ENCODE peak calls at places on chromosomes 7 and 10, in seven cellular contexts. One of them, this sample, is unnamed.

GRCh38 chr7:94170836-94171235 is 166.7 kb upstream of the BET1 start:
- DNase-seq in activated CD8-positive, alpha-beta T cell treated with anti-CD3 and anti-CD28 coated beads for 36 hours: no peak
- DNase-seq in tibial artery: no peak
- DNase-seq in omental fat pad: no peak
- DNase-seq in BJ: no peak
- DNase-seq in PC-3: no peak
- DNase-seq in GM20000: peak
- DNase-seq in this sample: no peak

GRCh38 chr7:9071160-9071762 is 637.9 kb downstream of the NXPH1 start:
- DNase-seq in activated CD8-positive, alpha-beta T cell treated with anti-CD3 and anti-CD28 coated beads for 36 hours: no peak
- DNase-seq in tibial artery: no peak
- DNase-seq in omental fat pad: no peak
- DNase-seq in BJ: no peak
- DNase-seq in PC-3: no peak
- DNase-seq in GM20000: no peak
- DNase-seq in this sample: no peak

GRCh38 chr7:36806897-36807296 is 82.6 kb upstream of the AOAH start:
- DNase-seq in activated CD8-positive, alpha-beta T cell treated with anti-CD3 and anti-CD28 coated beads for 36 hours: no peak
- DNase-seq in tibial artery: no peak
- DNase-seq in omental fat pad: no peak
- DNase-seq in BJ: no peak
- DNase-seq in PC-3: no peak
- DNase-seq in GM20000: no peak
- DNase-seq in this sample: no peak

GRCh38 chr7:117479480-117480224 is at the start of gene CFTR:
- DNase-seq in activated CD8-positive, alpha-beta T cell treated with anti-CD3 and anti-CD28 coated beads for 36 hours: no peak
- DNase-seq in tibial artery: peak
- DNase-seq in omental fat pad: peak
- DNase-seq in BJ: no peak
- DNase-seq in PC-3: no peak
- DNase-seq in GM20000: no peak
- DNase-seq in this sample: no peak

GRCh38 chr7:36015733-36016132 is 137.3 kb upstream of the EEPD1 start:
- DNase-seq in activated CD8-positive, alpha-beta T cell treated with anti-CD3 and anti-CD28 coated beads for 36 hours: no peak
- DNase-seq in tibial artery: no peak
- DNase-seq in omental fat pad: no peak
- DNase-seq in BJ: no peak
- DNase-seq in PC-3: peak
- DNase-seq in GM20000: no peak
- DNase-seq in this sample: no peak

GRCh38 chr7:127770870-127771269 is 118.9 kb downstream of the SND1 start:
- DNase-seq in activated CD8-positive, alpha-beta T cell treated with anti-CD3 and anti-CD28 coated beads for 36 hours: no peak
- DNase-seq in tibial artery: no peak
- DNase-seq in omental fat pad: no peak
- DNase-seq in BJ: no peak
- DNase-seq in PC-3: no peak
- DNase-seq in GM20000: no peak
- DNase-seq in this sample: no peak

GRCh38 chr7:10632707-10633106 is 341.0 kb upstream of the PHF14 start:
- DNase-seq in activated CD8-positive, alpha-beta T cell treated with anti-CD3 and anti-CD28 coated beads for 36 hours: no peak
- DNase-seq in tibial artery: no peak
- DNase-seq in omental fat pad: no peak
- DNase-seq in BJ: no peak
- DNase-seq in PC-3: no peak
- DNase-seq in GM20000: no peak
- DNase-seq in this sample: no peak

GRCh38 chr7:155002411-155003214 is at the start of gene PAXIP1:
- DNase-seq in activated CD8-positive, alpha-beta T cell treated with anti-CD3 and anti-CD28 coated beads for 36 hours: peak
- DNase-seq in tibial artery: no peak
- DNase-seq in omental fat pad: no peak
- DNase-seq in BJ: no peak
- DNase-seq in PC-3: peak
- DNase-seq in GM20000: peak
- DNase-seq in this sample: peak

GRCh38 chr10:18650618-18651017 is 769 bp downstream of the NSUN6 start:
- DNase-seq in activated CD8-positive, alpha-beta T cell treated with anti-CD3 and anti-CD28 coated beads for 36 hours: no peak
- DNase-seq in tibial artery: no peak
- DNase-seq in omental fat pad: no peak
- DNase-seq in BJ: no peak
- DNase-seq in PC-3: no peak
- DNase-seq in GM20000: no peak
- DNase-seq in this sample: no peak

GRCh38 chr10:93071177-93071472 is 2.6 kb upstream of the CYP26A1 start:
- DNase-seq in activated CD8-positive, alpha-beta T cell treated with anti-CD3 and anti-CD28 coated beads for 36 hours: no peak
- DNase-seq in tibial artery: no peak
- DNase-seq in omental fat pad: no peak
- DNase-seq in BJ: no peak
- DNase-seq in PC-3: no peak
- DNase-seq in GM20000: no peak
- DNase-seq in this sample: no peak

GRCh38 chr10:116665541-116666125 is 44.9 kb downstream of the PNLIPRP2 start:
- DNase-seq in activated CD8-positive, alpha-beta T cell treated with anti-CD3 and anti-CD28 coated beads for 36 hours: no peak
- DNase-seq in tibial artery: peak
- DNase-seq in omental fat pad: no peak
- DNase-seq in BJ: no peak
- DNase-seq in PC-3: no peak
- DNase-seq in GM20000: no peak
- DNase-seq in this sample: no peak

GRCh38 chr10:28179006-28179405 is 123.9 kb downstream of the MPP7 start:
- DNase-seq in activated CD8-positive, alpha-beta T cell treated with anti-CD3 and anti-CD28 coated beads for 36 hours: no peak
- DNase-seq in tibial artery: no peak
- DNase-seq in omental fat pad: no peak
- DNase-seq in BJ: no peak
- DNase-seq in PC-3: no peak
- DNase-seq in GM20000: no peak
- DNase-seq in this sample: no peak

GRCh38 chr7:67937717-67938191 is 941.1 kb downstream of the TYW1 start:
- DNase-seq in activated CD8-positive, alpha-beta T cell treated with anti-CD3 and anti-CD28 coated beads for 36 hours: no peak
- DNase-seq in tibial artery: no peak
- DNase-seq in omental fat pad: no peak
- DNase-seq in BJ: peak
- DNase-seq in PC-3: peak
- DNase-seq in GM20000: no peak
- DNase-seq in this sample: no peak

GRCh38 chr10:89837173-89838001 is 136.0 kb downstream of the KIF20B start:
- DNase-seq in activated CD8-positive, alpha-beta T cell treated with anti-CD3 and anti-CD28 coated beads for 36 hours: peak
- DNase-seq in tibial artery: peak
- DNase-seq in omental fat pad: no peak
- DNase-seq in BJ: no peak
- DNase-seq in PC-3: peak
- DNase-seq in GM20000: peak
- DNase-seq in this sample: peak

GRCh38 chr7:128783143-128783799 is 7.7 kb upstream of the OPN1SW start:
- DNase-seq in activated CD8-positive, alpha-beta T cell treated with anti-CD3 and anti-CD28 coated beads for 36 hours: peak
- DNase-seq in tibial artery: peak
- DNase-seq in omental fat pad: no peak
- DNase-seq in BJ: peak
- DNase-seq in PC-3: no peak
- DNase-seq in GM20000: no peak
- DNase-seq in this sample: no peak

GRCh38 chr7:18420758-18421157 is 74.8 kb upstream of the HDAC9 start:
- DNase-seq in activated CD8-positive, alpha-beta T cell treated with anti-CD3 and anti-CD28 coated beads for 36 hours: no peak
- DNase-seq in tibial artery: no peak
- DNase-seq in omental fat pad: no peak
- DNase-seq in BJ: no peak
- DNase-seq in PC-3: no peak
- DNase-seq in GM20000: no peak
- DNase-seq in this sample: no peak

GRCh38 chr10:16891375-16892313 is 74.4 kb upstream of the RSU1 start:
- DNase-seq in activated CD8-positive, alpha-beta T cell treated with anti-CD3 and anti-CD28 coated beads for 36 hours: peak
- DNase-seq in tibial artery: peak
- DNase-seq in omental fat pad: no peak
- DNase-seq in BJ: peak
- DNase-seq in PC-3: peak
- DNase-seq in GM20000: no peak
- DNase-seq in this sample: no peak

GRCh38 chr7:90401989-90402388 is 1.3 kb upstream of the CLDN12 start:
- DNase-seq in activated CD8-positive, alpha-beta T cell treated with anti-CD3 and anti-CD28 coated beads for 36 hours: no peak
- DNase-seq in tibial artery: no peak
- DNase-seq in omental fat pad: no peak
- DNase-seq in BJ: no peak
- DNase-seq in PC-3: no peak
- DNase-seq in GM20000: no peak
- DNase-seq in this sample: no peak

GRCh38 chr10:110845372-110845755 is 26.4 kb upstream of the PDCD4 start:
- DNase-seq in activated CD8-positive, alpha-beta T cell treated with anti-CD3 and anti-CD28 coated beads for 36 hours: no peak
- DNase-seq in tibial artery: no peak
- DNase-seq in omental fat pad: no peak
- DNase-seq in BJ: no peak
- DNase-seq in PC-3: no peak
- DNase-seq in GM20000: no peak
- DNase-seq in this sample: no peak

GRCh38 chr10:120365872-120366271 is 91.2 kb upstream of the PLPP4 start:
- DNase-seq in activated CD8-positive, alpha-beta T cell treated with anti-CD3 and anti-CD28 coated beads for 36 hours: no peak
- DNase-seq in tibial artery: no peak
- DNase-seq in omental fat pad: no peak
- DNase-seq in BJ: no peak
- DNase-seq in PC-3: peak
- DNase-seq in GM20000: no peak
- DNase-seq in this sample: no peak

GRCh38 chr10:103678104-103678526 is 177.3 kb downstream of the SH3PXD2A start:
- DNase-seq in activated CD8-positive, alpha-beta T cell treated with anti-CD3 and anti-CD28 coated beads for 36 hours: peak
- DNase-seq in tibial artery: peak
- DNase-seq in omental fat pad: peak
- DNase-seq in BJ: peak
- DNase-seq in PC-3: no peak
- DNase-seq in GM20000: peak
- DNase-seq in this sample: peak

GRCh38 chr7:101857358-101857794 is 40.0 kb downstream of the CUX1 start:
- DNase-seq in activated CD8-positive, alpha-beta T cell treated with anti-CD3 and anti-CD28 coated beads for 36 hours: peak
- DNase-seq in tibial artery: no peak
- DNase-seq in omental fat pad: no peak
- DNase-seq in BJ: no peak
- DNase-seq in PC-3: no peak
- DNase-seq in GM20000: peak
- DNase-seq in this sample: peak

GRCh38 chr7:107588529-107589130 is 8.6 kb downstream of the BCAP29 start:
- DNase-seq in activated CD8-positive, alpha-beta T cell treated with anti-CD3 and anti-CD28 coated beads for 36 hours: no peak
- DNase-seq in tibial artery: no peak
- DNase-seq in omental fat pad: no peak
- DNase-seq in BJ: no peak
- DNase-seq in PC-3: no peak
- DNase-seq in GM20000: no peak
- DNase-seq in this sample: no peak

GRCh38 chr7:130423636-130424035 is 17.2 kb downstream of the CEP41 start:
- DNase-seq in activated CD8-positive, alpha-beta T cell treated with anti-CD3 and anti-CD28 coated beads for 36 hours: no peak
- DNase-seq in tibial artery: no peak
- DNase-seq in omental fat pad: no peak
- DNase-seq in BJ: no peak
- DNase-seq in PC-3: no peak
- DNase-seq in GM20000: no peak
- DNase-seq in this sample: no peak

GRCh38 chr7:111730476-111731300 is 168.4 kb upstream of the IMMP2L start:
- DNase-seq in activated CD8-positive, alpha-beta T cell treated with anti-CD3 and anti-CD28 coated beads for 36 hours: peak
- DNase-seq in tibial artery: no peak
- DNase-seq in omental fat pad: no peak
- DNase-seq in BJ: no peak
- DNase-seq in PC-3: peak
- DNase-seq in GM20000: peak
- DNase-seq in this sample: peak
- TF ChIP-seq CTCF in activated CD8-positive, alpha-beta T cell treated with anti-CD3 and anti-CD28 coated beads for 36 hours: peak
- TF ChIP-seq CTCF in tibial artery: peak
- TF ChIP-seq CTCF in omental fat pad: no peak
- TF ChIP-seq CTCF in BJ: peak
- TF ChIP-seq CTCF in PC-3: peak
- TF ChIP-seq CTCF in GM20000: peak
- TF ChIP-seq CTCF in this sample: peak

DNA sequence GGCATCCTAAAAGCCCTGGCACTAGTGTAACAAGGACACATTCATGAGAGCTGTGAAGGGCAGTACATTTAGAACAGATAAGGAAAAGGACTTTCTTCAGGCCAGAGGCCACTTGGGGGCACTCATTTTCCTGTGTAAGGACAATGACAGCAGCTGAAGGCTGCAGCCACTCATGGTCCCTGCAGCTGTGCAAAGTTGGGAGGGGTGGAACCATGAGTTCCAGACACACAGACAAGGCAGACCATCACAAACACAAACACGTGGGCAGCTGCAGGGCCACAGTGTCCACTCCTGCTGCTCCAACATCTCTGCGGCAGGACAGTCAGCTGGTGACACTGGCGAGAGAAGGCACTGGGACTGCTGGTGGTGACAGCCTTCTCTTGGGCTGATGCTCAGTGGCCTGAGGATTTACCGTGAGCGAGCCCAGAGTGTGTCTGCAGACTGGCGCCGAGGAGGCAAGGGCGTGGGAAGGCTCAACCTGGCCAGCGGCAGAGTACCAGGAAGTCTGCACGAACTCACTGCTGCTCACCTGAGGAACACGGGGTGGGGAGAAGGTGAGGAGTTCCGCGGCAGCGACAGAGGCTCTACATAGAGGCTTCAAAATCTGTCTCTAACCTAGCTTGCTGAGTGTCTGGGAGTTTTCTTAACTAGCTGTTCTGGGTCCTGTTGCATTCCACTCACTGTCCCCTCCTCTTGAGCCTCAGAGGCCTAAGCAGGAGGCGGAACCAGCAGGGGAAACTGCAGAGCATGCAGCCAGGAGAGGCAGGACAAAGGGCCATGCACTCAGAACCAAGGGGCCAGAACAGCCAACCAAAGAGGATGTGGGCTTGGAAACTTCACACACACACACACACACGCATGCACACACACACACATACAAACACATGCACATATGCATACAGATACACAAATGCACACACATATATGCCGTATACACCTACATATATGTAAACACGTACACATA is 76.5 kb upstream of the DDC start:
- DNase-seq in activated CD8-positive, alpha-beta T cell treated with anti-CD3 and anti-CD28 coated beads for 36 hours: no peak
- DNase-seq in tibial artery: no peak
- DNase-seq in omental fat pad: no peak
- DNase-seq in BJ: no peak
- DNase-seq in PC-3: no peak
- DNase-seq in GM20000: no peak
- DNase-seq in this sample: no peak
- TF ChIP-seq CTCF in activated CD8-positive, alpha-beta T cell treated with anti-CD3 and anti-CD28 coated beads for 36 hours: no peak
- TF ChIP-seq CTCF in tibial artery: no peak
- TF ChIP-seq CTCF in omental fat pad: no peak
- TF ChIP-seq CTCF in BJ: no peak
- TF ChIP-seq CTCF in PC-3: no peak
- TF ChIP-seq CTCF in GM20000: no peak
- TF ChIP-seq CTCF in this sample: peak

DNA sequence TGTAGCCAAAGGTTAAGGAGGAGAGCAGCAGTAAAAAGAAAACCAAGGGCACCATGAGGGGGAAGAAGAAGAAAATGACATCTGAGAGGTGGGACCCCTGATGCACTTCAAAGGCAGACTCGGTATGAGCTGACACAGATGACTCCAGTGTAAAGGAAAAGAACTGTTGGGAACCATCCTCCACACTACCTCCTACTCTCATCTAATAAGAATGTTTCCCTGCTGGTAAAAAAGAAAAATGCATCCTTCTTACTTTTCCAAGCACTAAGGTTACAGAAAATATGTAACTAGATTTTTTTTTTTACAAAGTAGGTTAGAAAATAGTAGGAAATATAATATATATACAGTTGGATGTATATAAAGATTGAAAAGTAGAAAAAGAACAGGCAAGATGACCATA is 16.9 kb downstream of the TAS2R41 start:
- DNase-seq in activated CD8-positive, alpha-beta T cell treated with anti-CD3 and anti-CD28 coated beads for 36 hours: no peak
- DNase-seq in tibial artery: no peak
- DNase-seq in omental fat pad: no peak
- DNase-seq in BJ: no peak
- DNase-seq in PC-3: peak
- DNase-seq in GM20000: no peak
- DNase-seq in this sample: no peak
- TF ChIP-seq CTCF in activated CD8-positive, alpha-beta T cell treated with anti-CD3 and anti-CD28 coated beads for 36 hours: no peak
- TF ChIP-seq CTCF in tibial artery: no peak
- TF ChIP-seq CTCF in omental fat pad: no peak
- TF ChIP-seq CTCF in BJ: peak
- TF ChIP-seq CTCF in PC-3: peak
- TF ChIP-seq CTCF in GM20000: no peak
- TF ChIP-seq CTCF in this sample: no peak

GRCh38 chr10:71429929-71430328 is 33.2 kb downstream of the CDH23 start:
- DNase-seq in activated CD8-positive, alpha-beta T cell treated with anti-CD3 and anti-CD28 coated beads for 36 hours: no peak
- DNase-seq in tibial artery: no peak
- DNase-seq in omental fat pad: no peak
- DNase-seq in BJ: no peak
- DNase-seq in PC-3: no peak
- DNase-seq in GM20000: no peak
- DNase-seq in this sample: no peak
- TF ChIP-seq CTCF in activated CD8-positive, alpha-beta T cell treated with anti-CD3 and anti-CD28 coated beads for 36 hours: no peak
- TF ChIP-seq CTCF in tibial artery: no peak
- TF ChIP-seq CTCF in omental fat pad: no peak
- TF ChIP-seq CTCF in BJ: no peak
- TF ChIP-seq CTCF in PC-3: no peak
- TF ChIP-seq CTCF in GM20000: no peak
- TF ChIP-seq CTCF in this sample: no peak

This sample was measured in GM13977.